ENCODE peak calls at places on chromosomes 13 and 19, in seven cellular contexts. One of them, this sample, is unnamed.
A peak's percentile ranks its signal among the peaks of the same experiment; 100 is the strongest.

GRCh38 chr13:19782049-19782726 is 557 bp downstream of the PSPC1 start:
- DNase-seq in activated CD4-positive, alpha-beta T cell treated with anti-CD3 and anti-CD28 coated beads, Interleukin-2, amount 50 U/mL, for 24 hours: peak; percentile 26
- DNase-seq in Caco-2: peak; percentile 60
- DNase-seq in C1 segment of cervical spinal cord: peak; percentile 79
- DNase-seq in left colon: peak; percentile 74
- DNase-seq in RWPE1: peak; percentile 13
- DNase-seq in stimulated activated CD4-positive, alpha-beta T cell treated with anti-CD3 and anti-CD28 coated beads, Interleukin-1b, Interleukin-23, amount 100 ng/mL, for 1 hour: peak; percentile 34
- DNase-seq in this sample: peak; percentile 54

GRCh38 chr19:4713384-4713951 is 10.2 kb downstream of the DPP9 start:
- DNase-seq in activated CD4-positive, alpha-beta T cell treated with anti-CD3 and anti-CD28 coated beads, Interleukin-2, amount 50 U/mL, for 24 hours: no peak
- DNase-seq in Caco-2: no peak
- DNase-seq in C1 segment of cervical spinal cord: no peak
- DNase-seq in left colon: peak; percentile 88
- DNase-seq in RWPE1: peak; percentile 99
- DNase-seq in stimulated activated CD4-positive, alpha-beta T cell treated with anti-CD3 and anti-CD28 coated beads, Interleukin-1b, Interleukin-23, amount 100 ng/mL, for 1 hour: no peak
- DNase-seq in this sample: peak; percentile 96

GRCh38 chr19:6362024-6362344 is 653 bp downstream of the CLPP start:
- DNase-seq in activated CD4-positive, alpha-beta T cell treated with anti-CD3 and anti-CD28 coated beads, Interleukin-2, amount 50 U/mL, for 24 hours: no peak
- DNase-seq in Caco-2: no peak
- DNase-seq in C1 segment of cervical spinal cord: no peak
- DNase-seq in left colon: no peak
- DNase-seq in RWPE1: peak; percentile 20
- DNase-seq in stimulated activated CD4-positive, alpha-beta T cell treated with anti-CD3 and anti-CD28 coated beads, Interleukin-1b, Interleukin-23, amount 100 ng/mL, for 1 hour: no peak
- DNase-seq in this sample: no peak

GRCh38 chr13:93244141-93244917 is 17.7 kb downstream of the GPC6 start:
- DNase-seq in activated CD4-positive, alpha-beta T cell treated with anti-CD3 and anti-CD28 coated beads, Interleukin-2, amount 50 U/mL, for 24 hours: no peak
- DNase-seq in Caco-2: no peak
- DNase-seq in C1 segment of cervical spinal cord: peak; percentile 5
- DNase-seq in left colon: no peak
- DNase-seq in RWPE1: no peak
- DNase-seq in stimulated activated CD4-positive, alpha-beta T cell treated with anti-CD3 and anti-CD28 coated beads, Interleukin-1b, Interleukin-23, amount 100 ng/mL, for 1 hour: no peak
- DNase-seq in this sample: no peak

GRCh38 chr13:44718467-44718866 is 142.3 kb upstream of the TSC22D1 start:
- DNase-seq in activated CD4-positive, alpha-beta T cell treated with anti-CD3 and anti-CD28 coated beads, Interleukin-2, amount 50 U/mL, for 24 hours: no peak
- DNase-seq in Caco-2: no peak
- DNase-seq in C1 segment of cervical spinal cord: no peak
- DNase-seq in left colon: no peak
- DNase-seq in RWPE1: no peak
- DNase-seq in stimulated activated CD4-positive, alpha-beta T cell treated with anti-CD3 and anti-CD28 coated beads, Interleukin-1b, Interleukin-23, amount 100 ng/mL, for 1 hour: no peak
- DNase-seq in this sample: peak; percentile 68

GRCh38 chr19:34504273-34504808 is 22.8 kb downstream of the WTIP start:
- DNase-seq in activated CD4-positive, alpha-beta T cell treated with anti-CD3 and anti-CD28 coated beads, Interleukin-2, amount 50 U/mL, for 24 hours: no peak
- DNase-seq in Caco-2: no peak
- DNase-seq in C1 segment of cervical spinal cord: no peak
- DNase-seq in left colon: no peak
- DNase-seq in RWPE1: no peak
- DNase-seq in stimulated activated CD4-positive, alpha-beta T cell treated with anti-CD3 and anti-CD28 coated beads, Interleukin-1b, Interleukin-23, amount 100 ng/mL, for 1 hour: no peak
- DNase-seq in this sample: no peak

GRCh38 chr13:25977216-25977615 is 74.6 kb downstream of the SHISA2 start:
- DNase-seq in activated CD4-positive, alpha-beta T cell treated with anti-CD3 and anti-CD28 coated beads, Interleukin-2, amount 50 U/mL, for 24 hours: no peak
- DNase-seq in Caco-2: no peak
- DNase-seq in C1 segment of cervical spinal cord: no peak
- DNase-seq in left colon: no peak
- DNase-seq in RWPE1: no peak
- DNase-seq in stimulated activated CD4-positive, alpha-beta T cell treated with anti-CD3 and anti-CD28 coated beads, Interleukin-1b, Interleukin-23, amount 100 ng/mL, for 1 hour: no peak
- DNase-seq in this sample: no peak

GRCh38 chr13:41059466-41059865 is 1.8 kb upstream of the WBP4 start:
- DNase-seq in activated CD4-positive, alpha-beta T cell treated with anti-CD3 and anti-CD28 coated beads, Interleukin-2, amount 50 U/mL, for 24 hours: no peak
- DNase-seq in Caco-2: no peak
- DNase-seq in C1 segment of cervical spinal cord: no peak
- DNase-seq in left colon: no peak
- DNase-seq in RWPE1: no peak
- DNase-seq in stimulated activated CD4-positive, alpha-beta T cell treated with anti-CD3 and anti-CD28 coated beads, Interleukin-1b, Interleukin-23, amount 100 ng/mL, for 1 hour: no peak
- DNase-seq in this sample: no peak

GRCh38 chr13:21663197-21663596 is 7.7 kb upstream of the FGF9 start:
- DNase-seq in activated CD4-positive, alpha-beta T cell treated with anti-CD3 and anti-CD28 coated beads, Interleukin-2, amount 50 U/mL, for 24 hours: no peak
- DNase-seq in Caco-2: no peak
- DNase-seq in C1 segment of cervical spinal cord: no peak
- DNase-seq in left colon: no peak
- DNase-seq in RWPE1: no peak
- DNase-seq in stimulated activated CD4-positive, alpha-beta T cell treated with anti-CD3 and anti-CD28 coated beads, Interleukin-1b, Interleukin-23, amount 100 ng/mL, for 1 hour: no peak
- DNase-seq in this sample: no peak

GRCh38 chr13:106156468-106156867 is 379.0 kb downstream of the EFNB2 start:
- DNase-seq in activated CD4-positive, alpha-beta T cell treated with anti-CD3 and anti-CD28 coated beads, Interleukin-2, amount 50 U/mL, for 24 hours: no peak
- DNase-seq in Caco-2: no peak
- DNase-seq in C1 segment of cervical spinal cord: no peak
- DNase-seq in left colon: no peak
- DNase-seq in RWPE1: peak; percentile 86
- DNase-seq in stimulated activated CD4-positive, alpha-beta T cell treated with anti-CD3 and anti-CD28 coated beads, Interleukin-1b, Interleukin-23, amount 100 ng/mL, for 1 hour: no peak
- DNase-seq in this sample: peak; percentile 64

GRCh38 chr13:27018230-27018875 is 153.3 kb downstream of the USP12 start:
- DNase-seq in activated CD4-positive, alpha-beta T cell treated with anti-CD3 and anti-CD28 coated beads, Interleukin-2, amount 50 U/mL, for 24 hours: no peak
- DNase-seq in Caco-2: no peak
- DNase-seq in C1 segment of cervical spinal cord: no peak
- DNase-seq in left colon: no peak
- DNase-seq in RWPE1: no peak
- DNase-seq in stimulated activated CD4-positive, alpha-beta T cell treated with anti-CD3 and anti-CD28 coated beads, Interleukin-1b, Interleukin-23, amount 100 ng/mL, for 1 hour: no peak
- DNase-seq in this sample: no peak

GRCh38 chr13:113245858-113246791 is 36.7 kb downstream of the CUL4A start:
- DNase-seq in activated CD4-positive, alpha-beta T cell treated with anti-CD3 and anti-CD28 coated beads, Interleukin-2, amount 50 U/mL, for 24 hours: no peak
- DNase-seq in Caco-2: peak; percentile 52
- DNase-seq in C1 segment of cervical spinal cord: no peak
- DNase-seq in left colon: no peak
- DNase-seq in RWPE1: no peak
- DNase-seq in stimulated activated CD4-positive, alpha-beta T cell treated with anti-CD3 and anti-CD28 coated beads, Interleukin-1b, Interleukin-23, amount 100 ng/mL, for 1 hour: no peak
- DNase-seq in this sample: peak; percentile 56

GRCh38 chr13:106906431-106906996 is 338.6 kb upstream of the ARGLU1 start:
- DNase-seq in activated CD4-positive, alpha-beta T cell treated with anti-CD3 and anti-CD28 coated beads, Interleukin-2, amount 50 U/mL, for 24 hours: no peak
- DNase-seq in Caco-2: no peak
- DNase-seq in C1 segment of cervical spinal cord: no peak
- DNase-seq in left colon: no peak
- DNase-seq in RWPE1: no peak
- DNase-seq in stimulated activated CD4-positive, alpha-beta T cell treated with anti-CD3 and anti-CD28 coated beads, Interleukin-1b, Interleukin-23, amount 100 ng/mL, for 1 hour: no peak
- DNase-seq in this sample: no peak

GRCh38 chr19:44757057-44757734 is 8.7 kb downstream of the BCL3 start:
- DNase-seq in activated CD4-positive, alpha-beta T cell treated with anti-CD3 and anti-CD28 coated beads, Interleukin-2, amount 50 U/mL, for 24 hours: no peak
- DNase-seq in Caco-2: no peak
- DNase-seq in C1 segment of cervical spinal cord: no peak
- DNase-seq in left colon: peak; percentile 50
- DNase-seq in RWPE1: no peak
- DNase-seq in stimulated activated CD4-positive, alpha-beta T cell treated with anti-CD3 and anti-CD28 coated beads, Interleukin-1b, Interleukin-23, amount 100 ng/mL, for 1 hour: no peak
- DNase-seq in this sample: peak; percentile 77

GRCh38 chr13:90545070-90545840 is 802.2 kb upstream of the MIR17HG start:
- DNase-seq in activated CD4-positive, alpha-beta T cell treated with anti-CD3 and anti-CD28 coated beads, Interleukin-2, amount 50 U/mL, for 24 hours: no peak
- DNase-seq in Caco-2: no peak
- DNase-seq in C1 segment of cervical spinal cord: no peak
- DNase-seq in left colon: no peak
- DNase-seq in RWPE1: peak; percentile 1
- DNase-seq in stimulated activated CD4-positive, alpha-beta T cell treated with anti-CD3 and anti-CD28 coated beads, Interleukin-1b, Interleukin-23, amount 100 ng/mL, for 1 hour: no peak
- DNase-seq in this sample: no peak

GRCh38 chr19:18542936-18543813 is at the start of gene FKBP8:
- DNase-seq in activated CD4-positive, alpha-beta T cell treated with anti-CD3 and anti-CD28 coated beads, Interleukin-2, amount 50 U/mL, for 24 hours: peak; percentile 88
- DNase-seq in Caco-2: peak; percentile 95
- DNase-seq in C1 segment of cervical spinal cord: peak; percentile 90
- DNase-seq in left colon: peak; percentile 97
- DNase-seq in RWPE1: peak; percentile 98
- DNase-seq in stimulated activated CD4-positive, alpha-beta T cell treated with anti-CD3 and anti-CD28 coated beads, Interleukin-1b, Interleukin-23, amount 100 ng/mL, for 1 hour: peak; percentile 92
- DNase-seq in this sample: peak; percentile 87

GRCh38 chr13:43245374-43245964 is 222.1 kb downstream of the DNAJC15 start:
- DNase-seq in activated CD4-positive, alpha-beta T cell treated with anti-CD3 and anti-CD28 coated beads, Interleukin-2, amount 50 U/mL, for 24 hours: no peak
- DNase-seq in Caco-2: no peak
- DNase-seq in C1 segment of cervical spinal cord: no peak
- DNase-seq in left colon: no peak
- DNase-seq in RWPE1: peak; percentile 55
- DNase-seq in stimulated activated CD4-positive, alpha-beta T cell treated with anti-CD3 and anti-CD28 coated beads, Interleukin-1b, Interleukin-23, amount 100 ng/mL, for 1 hour: no peak
- DNase-seq in this sample: no peak

GRCh38 chr19:6273701-6274601 is 5.8 kb downstream of the MLLT1 start:
- DNase-seq in activated CD4-positive, alpha-beta T cell treated with anti-CD3 and anti-CD28 coated beads, Interleukin-2, amount 50 U/mL, for 24 hours: no peak
- DNase-seq in Caco-2: no peak
- DNase-seq in C1 segment of cervical spinal cord: peak; percentile 56
- DNase-seq in left colon: peak; percentile 44
- DNase-seq in RWPE1: peak; percentile 86
- DNase-seq in stimulated activated CD4-positive, alpha-beta T cell treated with anti-CD3 and anti-CD28 coated beads, Interleukin-1b, Interleukin-23, amount 100 ng/mL, for 1 hour: no peak
- DNase-seq in this sample: no peak

GRCh38 chr13:94198666-94199065 is 280.8 kb downstream of the DCT start:
- DNase-seq in activated CD4-positive, alpha-beta T cell treated with anti-CD3 and anti-CD28 coated beads, Interleukin-2, amount 50 U/mL, for 24 hours: no peak
- DNase-seq in Caco-2: no peak
- DNase-seq in C1 segment of cervical spinal cord: no peak
- DNase-seq in left colon: no peak
- DNase-seq in RWPE1: no peak
- DNase-seq in stimulated activated CD4-positive, alpha-beta T cell treated with anti-CD3 and anti-CD28 coated beads, Interleukin-1b, Interleukin-23, amount 100 ng/mL, for 1 hour: no peak
- DNase-seq in this sample: no peak

GRCh38 chr13:101258071-101258470 is 158.2 kb downstream of the NALCN start:
- DNase-seq in activated CD4-positive, alpha-beta T cell treated with anti-CD3 and anti-CD28 coated beads, Interleukin-2, amount 50 U/mL, for 24 hours: no peak
- DNase-seq in Caco-2: no peak
- DNase-seq in C1 segment of cervical spinal cord: no peak
- DNase-seq in left colon: no peak
- DNase-seq in RWPE1: peak; percentile 44
- DNase-seq in stimulated activated CD4-positive, alpha-beta T cell treated with anti-CD3 and anti-CD28 coated beads, Interleukin-1b, Interleukin-23, amount 100 ng/mL, for 1 hour: no peak
- DNase-seq in this sample: peak; percentile 69

GRCh38 chr13:77810430-77810829 is 108.2 kb downstream of the EDNRB start:
- DNase-seq in activated CD4-positive, alpha-beta T cell treated with anti-CD3 and anti-CD28 coated beads, Interleukin-2, amount 50 U/mL, for 24 hours: no peak
- DNase-seq in Caco-2: no peak
- DNase-seq in C1 segment of cervical spinal cord: no peak
- DNase-seq in left colon: no peak
- DNase-seq in RWPE1: no peak
- DNase-seq in stimulated activated CD4-positive, alpha-beta T cell treated with anti-CD3 and anti-CD28 coated beads, Interleukin-1b, Interleukin-23, amount 100 ng/mL, for 1 hour: no peak
- DNase-seq in this sample: peak; percentile 52

This sample was measured in trophoblast cell.